ENCODE peak calls at places on chromosomes 5 and 9, in six cellular contexts. H is RWPE1, A is choroid plexus epithelial cell, L is A549, Y is HL-60, F is bronchial epithelial cell. Z is an unnamed sample.
A peak's percentile ranks its signal among the peaks of the same experiment; 100 is the strongest.

GRCh38 chr5:176809544-176810083 is 745 bp upstream of the UNC5A start:
- DNase-seq in H (no peak), L (no peak), Y (no peak), F (no peak), A (no peak), Z (no peak)

GRCh38 chr9:22416692-22417060 is 29.9 kb upstream of the DMRTA1 start:
- DNase-seq in A (peak; percentile 39), L (no peak), Y (no peak), F (peak; percentile 22), H (no peak), Z (peak; percentile 0)

GRCh38 chr9:81687521-81688261 is 1.7 kb downstream of the TLE1 start:
- DNase-seq in A (peak; percentile 28), Y (no peak), F (no peak), L (peak; percentile 24), H (peak; percentile 59), Z (peak; percentile 44)

GRCh38 chr9:88458716-88459115 is 70.5 kb downstream of the SPIN1 start:
- DNase-seq in F (no peak), L (no peak), H (no peak), Y (no peak), A (peak; percentile 86), Z (no peak)

GRCh38 chr5:172420215-172420934 is 34.0 kb downstream of the SH3PXD2B start:
- DNase-seq in Y (peak; percentile 45), L (peak; percentile 60), H (peak; percentile 100), F (peak; percentile 99), A (peak; percentile 79), Z (peak; percentile 100)

GRCh38 chr5:172647341-172648007 is 6.4 kb downstream of the NEURL1B start:
- DNase-seq in L (no peak), H (peak; percentile 48), Y (no peak), A (no peak), F (peak; percentile 65), Z (no peak)

GRCh38 chr5:111069839-111070238 is 1.7 kb upstream of the TSLP start:
- DNase-seq in L (no peak), F (no peak), H (no peak), A (peak; percentile 72), Y (no peak), Z (no peak)

GRCh38 chr9:69937358-69937757 is 106.3 kb upstream of the MAMDC2 start:
- DNase-seq in H (no peak), F (peak; percentile 80), A (no peak), L (no peak), Y (no peak), Z (no peak)

GRCh38 chr9:534886-535285 is 306.6 kb upstream of the DMRT1 start:
- DNase-seq in L (no peak), H (peak; percentile 16), A (no peak), F (peak; percentile 69), Y (no peak), Z (peak; percentile 90)

GRCh38 chr9:76394896-76395244 is 644 bp upstream of the RFK start:
- DNase-seq in Y (peak; percentile 62), H (peak; percentile 34), L (peak; percentile 74), F (no peak), A (no peak), Z (no peak)

GRCh38 chr5:176994460-176995121 is 12.0 kb downstream of the UIMC1 start:
- DNase-seq in A (peak; percentile 89), H (peak; percentile 22), Y (peak; percentile 90), F (no peak), L (no peak), Z (peak; percentile 75)

GRCh38 chr9:77659926-77660325 is 11.8 kb upstream of the GNA14 start:
- DNase-seq in H (no peak), Y (no peak), F (no peak), A (no peak), L (no peak), Z (no peak)

GRCh38 chr9:137168575-137168906 is 1.3 kb downstream of the LRRC26 start:
- DNase-seq in A (no peak), F (no peak), L (no peak), Y (no peak), H (no peak), Z (no peak)

GRCh38 chr9:137170486-137171148 is 766 bp upstream of the LRRC26 start:
- DNase-seq in H (no peak), L (no peak), A (no peak), Y (no peak), F (no peak), Z (no peak)

GRCh38 chr9:137167752-137168574 is 1.9 kb downstream of the LRRC26 start:
- DNase-seq in F (no peak), H (no peak), A (no peak), Y (no peak), L (no peak), Z (no peak)

GRCh38 chr9:137169764-137170460 is at the start of gene LRRC26:
- DNase-seq in Y (no peak), A (no peak), H (no peak), F (no peak), L (no peak), Z (no peak)

GRCh38 chr9:137168907-137169763 is 716 bp downstream of the LRRC26 start:
- DNase-seq in F (no peak), L (peak; percentile 74), A (peak; percentile 50), Y (peak; percentile 79), H (peak; percentile 81), Z (peak; percentile 44)
- TF ChIP-seq CTCF in F (no peak), L (no peak), A (no peak), Y (no peak), H (no peak), Z (no peak)

GRCh38 chr9:121561385-121562222 is 62.0 kb upstream of the GGTA1 start:
- DNase-seq in Y (no peak), F (no peak), L (no peak), A (peak; percentile 19), H (no peak), Z (peak; percentile 29)
- TF ChIP-seq CTCF in Y (no peak), F (peak; percentile 41), L (no peak), A (no peak), H (no peak), Z (no peak)

GRCh38 chr9:133235549-133236222 is 26.6 kb upstream of the OBP2B start:
- DNase-seq in Y (no peak), F (no peak), H (no peak), A (no peak), L (no peak), Z (no peak)

GRCh38 chr9:133236291-133237071 is 27.4 kb upstream of the OBP2B start:
- DNase-seq in H (no peak), Y (no peak), F (no peak), A (no peak), L (no peak), Z (no peak)

GRCh38 chr9:133233681-133234432 is 24.8 kb upstream of the OBP2B start:
- DNase-seq in A (no peak), F (no peak), H (no peak), Y (no peak), L (no peak), Z (no peak)

GRCh38 chr9:133237271-133237731 is 28.3 kb upstream of the OBP2B start:
- DNase-seq in H (peak; percentile 43), L (no peak), F (no peak), Y (no peak), A (peak; percentile 25), Z (peak; percentile 16)

GRCh38 chr9:133234577-133235322 is 25.7 kb upstream of the OBP2B start:
- DNase-seq in H (no peak), F (no peak), A (no peak), L (no peak), Y (no peak), Z (no peak)
- TF ChIP-seq CTCF in H (no peak), F (no peak), A (no peak), L (no peak), Y (no peak), Z (no peak)

DNA sequence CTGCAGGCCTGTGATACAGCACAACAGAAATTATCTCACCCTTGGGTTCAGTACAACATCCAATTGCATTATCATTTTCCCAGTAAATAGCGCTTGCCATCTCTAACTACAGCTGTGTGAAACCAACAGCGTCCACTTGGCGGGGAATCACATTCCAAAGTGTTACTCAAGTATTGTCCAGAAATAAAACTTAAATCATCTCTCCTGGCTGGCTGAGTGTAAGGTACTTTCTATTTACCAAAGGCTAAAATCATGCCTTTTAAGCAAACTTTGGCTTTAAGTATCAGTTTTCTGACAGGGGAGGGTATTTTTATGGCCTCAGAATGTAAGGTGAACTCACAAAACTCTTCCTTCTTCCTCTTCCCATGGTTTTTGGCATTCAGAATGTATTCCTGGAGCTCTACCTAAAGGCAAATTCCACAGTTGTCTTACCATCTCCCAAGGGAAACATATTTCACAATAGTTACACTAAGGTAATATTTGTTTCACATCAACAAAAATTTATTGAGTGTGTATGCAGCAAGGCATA is 205.6 kb upstream of the MPDZ start:
- DNase-seq in H (peak; percentile 3), A (peak; percentile 90), F (peak; percentile 75), Y (no peak), L (no peak), Z (peak; percentile 85)
- TF ChIP-seq CTCF in H (no peak), A (peak; percentile 25), F (peak; percentile 17), Y (no peak), L (no peak), Z (no peak)

GRCh38 chr9:133147412-133148271 is 16.1 kb downstream of the GBGT1 start:
- DNase-seq in H (peak; percentile 92), F (peak; percentile 73), A (peak; percentile 57), L (peak; percentile 94), Y (no peak), Z (peak; percentile 73)

GRCh38 chr9:133148351-133149129 is 15.2 kb downstream of the GBGT1 start:
- DNase-seq in A (peak; percentile 38), L (peak; percentile 40), H (peak; percentile 71), Y (no peak), F (peak; percentile 57), Z (peak; percentile 24)

GRCh38 chr9:133151041-133151440 is 12.7 kb downstream of the GBGT1 start:
- DNase-seq in H (no peak), A (no peak), F (no peak), L (no peak), Y (no peak), Z (no peak)

GRCh38 chr9:133151601-133152525 is 11.9 kb downstream of the GBGT1 start:
- DNase-seq in H (no peak), A (no peak), Y (no peak), L (no peak), F (no peak), Z (no peak)

GRCh38 chr9:133149130-133150015 is 14.3 kb downstream of the GBGT1 start:
- DNase-seq in F (peak; percentile 81), A (peak; percentile 86), L (peak; percentile 93), H (peak; percentile 98), Y (peak; percentile 95), Z (peak; percentile 85)
- TF ChIP-seq CTCF in F (peak; percentile 56), A (no peak), L (peak; percentile 23), H (peak; percentile 61), Y (no peak), Z (peak; percentile 28)

GRCh38 chr5:6435356-6435755 is 13.3 kb upstream of the UBE2QL1 start:
- DNase-seq in A (peak; percentile 39), F (peak; percentile 34), Y (no peak), H (no peak), L (no peak), Z (peak; percentile 8)
- TF ChIP-seq CTCF in A (peak; percentile 63), F (peak; percentile 73), Y (peak; percentile 21), H (no peak), L (peak; percentile 33), Z (no peak)

GRCh38 chr9:113587471-113588031 is 124.0 kb downstream of the RGS3 start:
- DNase-seq in H (no peak), A (peak; percentile 59), L (no peak), F (no peak), Y (no peak), Z (no peak)
- TF ChIP-seq CTCF in H (no peak), A (peak; percentile 71), L (no peak), F (no peak), Y (no peak), Z (no peak)